ENCODE peak calls at places on chromosomes 4 and X, in eight cellular contexts. Y is PC-9, X is cardiac muscle cell, Z is hepatocyte, B is sigmoid colon, G is endothelial cell of umbilical vein, J is fibroblast of lung, W is SK-N-SH. L is an unnamed sample. For H3K4me1, the result is how much of the 10 kb centered on the place peaks cover.

GRCh38 chrX:44903107-44903506 is 30.1 kb downstream of the KDM6A start:
- DNase-seq in Y (no peak), X (peak), Z (no peak), B (no peak), G (peak), J (peak), W (no peak), L (no peak)

GRCh38 chrX:67546496-67547423 is 2.9 kb downstream of the AR start:
- DNase-seq in Y (no peak), X (no peak), Z (no peak), B (no peak), G (no peak), J (no peak), W (peak), L (no peak)

GRCh38 chrX:1807301-1807731 is 192.5 kb downstream of the ASMT start:
- DNase-seq in Y (no peak), X (no peak), Z (no peak), B (no peak), G (no peak), J (peak), W (no peak), L (no peak)

GRCh38 chrX:18721683-18722499 is 14.4 kb downstream of the PPEF1 start:
- DNase-seq in Y (no peak), X (no peak), Z (no peak), B (no peak), G (no peak), J (no peak), W (no peak), L (peak)

GRCh38 chr4:102439835-102440234 is 61.3 kb upstream of the NFKB1 start:
- DNase-seq in Y (no peak), X (peak), Z (peak), B (no peak), G (peak), J (peak), W (peak), L (no peak)

GRCh38 chr4:54085284-54085683 is 14.7 kb upstream of the GSX2 start:
- DNase-seq in Y (peak), X (peak), Z (no peak), B (no peak), G (peak), J (peak), W (no peak), L (no peak)

GRCh38 chr4:176001171-176002006 is 64.3 kb upstream of the WDR17 start:
- DNase-seq in Y (no peak), X (peak), Z (peak), B (peak), G (peak), J (peak), W (peak), L (no peak)

GRCh38 chr4:74540193-74540592 is 95.3 kb downstream of the AREG start:
- DNase-seq in Y (no peak), X (peak), Z (no peak), B (no peak), G (no peak), J (peak), W (no peak), L (no peak)

GRCh38 chrX:9646471-9647038 is 119.1 kb downstream of the GPR143 start:
- DNase-seq in Y (no peak), X (peak), Z (no peak), B (no peak), G (peak), J (peak), W (no peak), L (no peak)

GRCh38 chr4:4260185-4260751 is 12.2 kb upstream of the TMEM128 start:
- DNase-seq in Y (peak), X (peak), Z (no peak), B (no peak), G (peak), J (peak), W (peak), L (peak)

GRCh38 chrX:37746268-37746931 is 33.5 kb upstream of the CYBB start:
- DNase-seq in Y (no peak), X (no peak), Z (peak), B (no peak), G (no peak), J (peak), W (no peak), L (no peak)

GRCh38 chrX:17082831-17083230 is 136.4 kb downstream of the REPS2 start:
- DNase-seq in Y (no peak), X (no peak), Z (peak), B (no peak), G (peak), J (peak), W (peak), L (peak)

GRCh38 chr4:173958445-173958844 is 325.0 kb downstream of the FBXO8 start:
- DNase-seq in Y (no peak), X (peak), Z (no peak), B (no peak), G (no peak), J (peak), W (no peak), L (no peak)

GRCh38 chr4:154004859-154005520 is 216.1 kb upstream of the SFRP2 start:
- DNase-seq in Y (no peak), X (peak), Z (peak), B (peak), G (no peak), J (peak), W (no peak), L (no peak)

GRCh38 chr4:151575646-151576045 is 166.7 kb downstream of the FHIP1A start:
- DNase-seq in Y (no peak), X (no peak), Z (no peak), B (no peak), G (no peak), J (peak), W (no peak), L (no peak)

GRCh38 chr4:82797048-82797590 is 1.5 kb downstream of the SCD5 start:
- DNase-seq in Y (no peak), X (peak), Z (no peak), B (no peak), G (peak), J (no peak), W (peak), L (no peak)

GRCh38 chr4:174429701-174430100 is 92.6 kb downstream of the HPGD start:
- DNase-seq in Y (no peak), X (no peak), Z (no peak), B (no peak), G (no peak), J (peak), W (no peak), L (no peak)

GRCh38 chrX:97057349-97057909 is 173.7 kb downstream of the RPA4 start:
- DNase-seq in Y (peak), X (no peak), Z (no peak), B (no peak), G (peak), J (peak), W (no peak), L (no peak)

GRCh38 chrX:69510137-69510715 is 6.1 kb downstream of the NALF2 start:
- DNase-seq in Y (no peak), X (no peak), Z (no peak), B (no peak), G (no peak), J (no peak), W (no peak), L (no peak)

GRCh38 chrX:111470681-111471403 is 40.6 kb upstream of the SERTM2 start:
- DNase-seq in Y (no peak), X (no peak), Z (no peak), B (no peak), G (no peak), J (no peak), W (no peak), L (no peak)

GRCh38 chrX:110104078-110104477 is 101.2 kb downstream of the TMEM164 start:
- DNase-seq in Y (no peak), X (no peak), Z (no peak), B (no peak), G (no peak), J (no peak), W (no peak), L (no peak)

GRCh38 chrX:116170444-116170843 is at the start of gene AGTR2:
- DNase-seq in Y (no peak), X (no peak), Z (no peak), B (no peak), G (no peak), J (no peak), W (no peak), L (no peak)

GRCh38 chrX:20693071-20693470 is 426.4 kb upstream of the RPS6KA3 start:
- DNase-seq in Y (no peak), X (no peak), Z (no peak), B (no peak), G (no peak), J (no peak), W (no peak), L (no peak)

GRCh38 chrX:130896026-130896425 is 7.0 kb downstream of the ENOX2 start:
- DNase-seq in Y (no peak), X (peak), Z (peak), B (no peak), G (no peak), J (no peak), W (peak), L (no peak)

GRCh38 chr4:72468904-72469502 is 100.0 kb downstream of the ADAMTS3 start:
- DNase-seq in Y (no peak), X (peak), Z (peak), B (no peak), G (peak), J (no peak), W (no peak), L (no peak)

GRCh38 chrX:44223150-44223549 is 120.3 kb downstream of the EFHC2 start:
- DNase-seq in Y (peak), X (peak), Z (no peak), B (no peak), G (peak), J (peak), W (no peak), L (no peak)

GRCh38 chr4:184803884-184804283 is 21.9 kb downstream of the ACSL1 start:
- DNase-seq in Y (no peak), X (no peak), Z (no peak), B (no peak), G (no peak), J (no peak), W (no peak), L (no peak)

GRCh38 chrX:154409222-154409871 is at the start of gene DNASE1L1:
- DNase-seq in Y (peak), X (peak), Z (peak), B (peak), G (peak), J (peak), W (no peak), L (peak)

DNA sequence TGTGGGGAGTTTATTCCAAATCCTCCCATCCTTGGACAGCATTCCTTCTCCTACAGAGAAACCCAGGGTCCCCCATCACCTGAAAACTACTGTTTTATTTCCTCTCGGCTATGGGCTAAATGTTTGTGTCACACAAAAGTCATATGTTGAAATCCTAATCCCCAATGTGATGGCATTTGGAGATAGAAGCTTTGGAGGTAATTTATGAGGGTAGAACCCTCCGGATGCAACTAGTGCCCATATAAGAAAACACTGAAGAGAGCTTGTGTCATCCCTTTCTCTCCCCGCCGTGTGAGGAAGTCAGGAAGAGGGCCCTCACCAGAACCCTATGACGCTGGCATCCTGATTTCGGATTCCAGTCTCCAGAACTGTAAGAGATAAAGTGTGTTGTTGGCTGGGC is 127.8 kb upstream of the NOCT start:
- DNase-seq in Y (no peak), X (no peak), Z (no peak), B (no peak), G (no peak), J (no peak), W (no peak), L (no peak)
- TF ChIP-seq CTCF in Y (no peak), X (no peak), Z (no peak), B (no peak), G (no peak), J (no peak), W (no peak), L (no peak)

DNA sequence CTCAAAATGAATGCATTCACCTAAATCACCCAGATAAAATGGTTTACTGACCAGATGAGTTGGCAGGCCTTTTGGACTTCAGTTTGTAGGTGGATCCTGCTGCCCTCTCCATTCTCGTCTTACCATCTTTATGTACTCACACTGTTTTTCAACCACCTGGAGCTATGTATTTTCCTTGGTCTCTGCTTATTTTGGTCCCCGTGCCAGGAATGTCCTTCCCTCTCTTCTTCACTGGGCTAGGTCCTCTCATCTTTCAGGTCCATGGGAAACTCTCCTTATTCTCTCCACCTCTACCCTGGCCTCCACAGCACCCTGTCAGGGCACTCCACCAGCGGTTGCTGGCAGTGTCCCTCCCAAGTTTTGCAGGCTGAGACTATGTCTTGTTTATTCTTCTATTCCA is 2.6 kb downstream of the GPRIN3 start:
- DNase-seq in Y (no peak), X (no peak), Z (no peak), B (no peak), G (no peak), J (no peak), W (no peak), L (no peak)
- H3K4me1 ChIP-seq in Y (under half), X (under half), Z (under half), B (under half), G (under half), J (under half), W (under half), L (under half)

DNA sequence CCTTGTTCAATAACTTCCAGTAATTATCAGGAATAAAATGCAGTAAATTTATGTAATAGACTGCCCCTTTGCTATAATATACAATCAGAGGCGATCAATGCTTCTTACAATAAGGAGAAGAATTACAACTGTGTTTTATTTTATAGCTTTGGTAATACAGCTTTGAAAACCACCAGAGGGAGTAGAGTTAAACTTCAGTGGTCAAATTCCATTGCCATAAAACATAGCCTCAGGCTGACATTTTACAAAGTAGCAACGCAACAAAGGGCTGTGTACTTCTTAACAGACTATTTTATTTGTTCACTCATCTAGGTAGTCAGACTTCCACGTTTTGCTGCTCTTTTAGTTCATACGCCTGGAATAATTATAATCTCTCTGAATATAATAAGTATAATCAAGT is 58.5 kb downstream of the TEX13C start:
- DNase-seq in Y (no peak), X (no peak), Z (peak), B (no peak), G (no peak), J (no peak), W (no peak), L (no peak)
- TF ChIP-seq CTCF in Y (no peak), X (no peak), Z (peak), B (no peak), G (no peak), J (no peak), W (no peak), L (no peak)

DNA sequence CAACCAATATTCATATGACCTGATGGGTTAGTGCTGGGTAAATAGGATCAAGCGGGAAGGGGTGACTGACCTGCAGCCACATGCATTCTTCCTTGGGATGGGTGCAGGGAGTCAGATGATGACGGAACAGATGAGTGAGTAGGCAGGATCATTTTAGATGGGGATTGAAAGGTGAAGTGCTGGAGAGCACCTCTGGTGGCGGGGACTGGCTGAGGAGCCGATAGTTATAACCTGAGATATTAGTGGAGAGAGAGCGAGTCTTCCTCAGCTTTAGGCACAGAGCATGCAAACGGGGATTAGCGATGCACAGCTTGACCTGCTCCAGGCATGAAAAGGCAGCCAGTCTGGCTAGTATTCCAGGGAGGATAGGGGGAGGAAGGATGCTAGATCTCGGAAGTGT is 99.1 kb downstream of the AFF1 start:
- DNase-seq in Y (no peak), X (no peak), Z (no peak), B (no peak), G (peak), J (no peak), W (no peak), L (no peak)
- H3K4me1 ChIP-seq in Y (under half), X (half or more), Z (under half), B (under half), G (half or more), J (under half), W (under half), L (under half)

DNA sequence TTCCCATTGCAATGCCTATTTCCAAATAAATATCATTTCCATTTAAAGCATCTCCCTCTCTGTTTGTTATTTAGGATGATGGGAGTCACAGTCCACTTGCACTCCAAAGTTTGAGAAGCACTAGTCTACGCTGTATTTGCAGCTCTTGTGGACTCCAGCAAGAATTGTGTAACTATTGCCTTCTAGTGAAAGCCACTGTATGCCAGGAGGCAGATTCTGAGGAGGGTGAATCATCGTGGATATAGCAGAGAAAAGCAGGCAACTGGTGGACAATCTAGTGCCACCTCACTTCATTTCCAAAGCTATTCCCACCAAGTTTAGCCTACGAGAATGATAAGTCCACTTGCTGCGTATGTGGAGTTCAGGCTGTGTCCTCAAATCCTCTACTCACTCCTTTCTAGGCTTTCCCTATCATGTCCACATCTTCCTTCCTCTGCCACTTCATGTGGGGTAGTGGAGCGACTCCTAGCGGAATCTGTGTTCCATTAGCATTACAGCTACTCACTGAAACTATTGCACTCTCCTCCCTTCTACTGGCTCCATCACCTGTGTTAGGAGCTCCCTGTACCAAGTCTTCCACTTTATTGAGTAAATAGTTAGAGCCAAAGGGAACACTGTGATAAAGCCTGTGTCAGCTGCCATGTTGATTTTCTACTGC is 501.8 kb upstream of the GALNT7 start:
- DNase-seq in Y (no peak), X (no peak), Z (no peak), B (no peak), G (no peak), J (no peak), W (no peak), L (no peak)
- TF ChIP-seq CTCF in Y (no peak), X (no peak), Z (peak), B (no peak), G (no peak), J (no peak), W (no peak), L (no peak)

GRCh38 chr4:113008726-113009125 is 40.7 kb upstream of the ANK2 start:
- DNase-seq in Y (no peak), X (no peak), Z (no peak), B (no peak), G (no peak), J (no peak), W (no peak), L (no peak)

GRCh38 chr4:113006632-113007031 is 42.8 kb upstream of the ANK2 start:
- DNase-seq in Y (no peak), X (no peak), Z (no peak), B (no peak), G (no peak), J (no peak), W (no peak), L (no peak)

GRCh38 chr4:113004655-113005054 is 44.8 kb upstream of the ANK2 start:
- DNase-seq in Y (no peak), X (no peak), Z (no peak), B (no peak), G (no peak), J (no peak), W (no peak), L (no peak)

GRCh38 chr4:113003841-113004240 is 45.6 kb upstream of the ANK2 start:
- DNase-seq in Y (no peak), X (no peak), Z (no peak), B (no peak), G (no peak), J (peak), W (no peak), L (no peak)
- H3K4me1 ChIP-seq in Y (under half), X (under half), Z (under half), B (under half), G (under half), J (under half), W (under half), L (under half)

L was measured in Caco-2.